ENCODE peak calls at places on chromosome 9, in ten cellular contexts. One of them, this sample, is unnamed.

GRCh38 chr9:2018162-2018643 is 3.1 kb downstream of the SMARCA2 start:
- DNase-seq in WERI-Rb-1: no peak
- DNase-seq in amniotic epithelial cell: no peak
- DNase-seq in mesenteric fat pad: no peak
- DNase-seq in type B pancreatic cell: no peak
- DNase-seq in LoVo: no peak
- DNase-seq in effector CD4-positive, alpha-beta T cell: no peak
- DNase-seq in NCI-H1092 treated with DMSO at 0.1 percent for 48 hours: no peak
- DNase-seq in foreskin fibroblast: no peak
- DNase-seq in anterior cingulate cortex: no peak
- DNase-seq in this sample: no peak

GRCh38 chr9:69176446-69177135 is 2.5 kb downstream of the TJP2 start:
- DNase-seq in type B pancreatic cell: no peak
- DNase-seq in mesenteric fat pad: no peak
- DNase-seq in amniotic epithelial cell: no peak
- DNase-seq in LoVo: peak; percentile 20
- DNase-seq in effector CD4-positive, alpha-beta T cell: no peak
- DNase-seq in WERI-Rb-1: no peak
- DNase-seq in anterior cingulate cortex: no peak
- DNase-seq in NCI-H1092 treated with DMSO at 0.1 percent for 48 hours: no peak
- DNase-seq in foreskin fibroblast: no peak
- DNase-seq in this sample: no peak

GRCh38 chr9:98796364-98797101 is at the start of gene ANKS6:
- DNase-seq in foreskin fibroblast: peak; percentile 71
- DNase-seq in anterior cingulate cortex: no peak
- DNase-seq in effector CD4-positive, alpha-beta T cell: peak; percentile 73
- DNase-seq in mesenteric fat pad: peak; percentile 95
- DNase-seq in LoVo: peak; percentile 85
- DNase-seq in type B pancreatic cell: peak; percentile 95
- DNase-seq in NCI-H1092 treated with DMSO at 0.1 percent for 48 hours: peak; percentile 45
- DNase-seq in WERI-Rb-1: peak; percentile 85
- DNase-seq in amniotic epithelial cell: peak; percentile 53
- DNase-seq in this sample: peak; percentile 82

GRCh38 chr9:5621327-5621726 is 7.6 kb upstream of the RIC1 start:
- DNase-seq in effector CD4-positive, alpha-beta T cell: no peak
- DNase-seq in WERI-Rb-1: no peak
- DNase-seq in type B pancreatic cell: no peak
- DNase-seq in mesenteric fat pad: no peak
- DNase-seq in foreskin fibroblast: peak; percentile 85
- DNase-seq in anterior cingulate cortex: no peak
- DNase-seq in NCI-H1092 treated with DMSO at 0.1 percent for 48 hours: no peak
- DNase-seq in amniotic epithelial cell: peak; percentile 79
- DNase-seq in LoVo: peak; percentile 13
- DNase-seq in this sample: no peak

GRCh38 chr9:77534376-77535057 is 113.6 kb downstream of the GNA14 start:
- DNase-seq in effector CD4-positive, alpha-beta T cell: no peak
- DNase-seq in LoVo: no peak
- DNase-seq in WERI-Rb-1: no peak
- DNase-seq in amniotic epithelial cell: peak; percentile 1
- DNase-seq in mesenteric fat pad: no peak
- DNase-seq in anterior cingulate cortex: no peak
- DNase-seq in NCI-H1092 treated with DMSO at 0.1 percent for 48 hours: peak; percentile 14
- DNase-seq in type B pancreatic cell: no peak
- DNase-seq in foreskin fibroblast: no peak
- DNase-seq in this sample: no peak

GRCh38 chr9:138117101-138117750 is 239.6 kb downstream of the CACNA1B start:
- DNase-seq in anterior cingulate cortex: no peak
- DNase-seq in LoVo: no peak
- DNase-seq in effector CD4-positive, alpha-beta T cell: no peak
- DNase-seq in amniotic epithelial cell: no peak
- DNase-seq in mesenteric fat pad: peak; percentile 84
- DNase-seq in type B pancreatic cell: no peak
- DNase-seq in NCI-H1092 treated with DMSO at 0.1 percent for 48 hours: no peak
- DNase-seq in foreskin fibroblast: no peak
- DNase-seq in WERI-Rb-1: no peak
- DNase-seq in this sample: no peak

GRCh38 chr9:113807173-113808061 is 68.7 kb upstream of the ZNF618 start:
- DNase-seq in foreskin fibroblast: peak; percentile 40
- DNase-seq in effector CD4-positive, alpha-beta T cell: no peak
- DNase-seq in LoVo: peak; percentile 58
- DNase-seq in anterior cingulate cortex: no peak
- DNase-seq in amniotic epithelial cell: peak; percentile 44
- DNase-seq in type B pancreatic cell: peak; percentile 68
- DNase-seq in WERI-Rb-1: peak; percentile 63
- DNase-seq in mesenteric fat pad: no peak
- DNase-seq in NCI-H1092 treated with DMSO at 0.1 percent for 48 hours: peak; percentile 57
- DNase-seq in this sample: no peak

GRCh38 chr9:77194423-77194822 is 17.1 kb downstream of the VPS13A start:
- DNase-seq in NCI-H1092 treated with DMSO at 0.1 percent for 48 hours: no peak
- DNase-seq in foreskin fibroblast: no peak
- DNase-seq in type B pancreatic cell: no peak
- DNase-seq in WERI-Rb-1: no peak
- DNase-seq in mesenteric fat pad: no peak
- DNase-seq in amniotic epithelial cell: peak; percentile 3
- DNase-seq in LoVo: no peak
- DNase-seq in anterior cingulate cortex: no peak
- DNase-seq in effector CD4-positive, alpha-beta T cell: no peak
- DNase-seq in this sample: no peak

GRCh38 chr9:111955048-111955447 is 58.4 kb downstream of the UGCG start:
- DNase-seq in foreskin fibroblast: no peak
- DNase-seq in LoVo: no peak
- DNase-seq in WERI-Rb-1: peak; percentile 79
- DNase-seq in NCI-H1092 treated with DMSO at 0.1 percent for 48 hours: peak; percentile 87
- DNase-seq in type B pancreatic cell: no peak
- DNase-seq in amniotic epithelial cell: no peak
- DNase-seq in mesenteric fat pad: no peak
- DNase-seq in effector CD4-positive, alpha-beta T cell: no peak
- DNase-seq in anterior cingulate cortex: no peak
- DNase-seq in this sample: no peak

GRCh38 chr9:36873247-36873875 is 160.7 kb downstream of the PAX5 start:
- DNase-seq in WERI-Rb-1: peak; percentile 65
- DNase-seq in foreskin fibroblast: peak; percentile 34
- DNase-seq in anterior cingulate cortex: no peak
- DNase-seq in NCI-H1092 treated with DMSO at 0.1 percent for 48 hours: peak; percentile 76
- DNase-seq in type B pancreatic cell: no peak
- DNase-seq in effector CD4-positive, alpha-beta T cell: peak; percentile 63
- DNase-seq in mesenteric fat pad: no peak
- DNase-seq in LoVo: peak; percentile 72
- DNase-seq in amniotic epithelial cell: peak; percentile 41
- DNase-seq in this sample: peak; percentile 65

GRCh38 chr9:20563917-20564316 is 58.4 kb downstream of the MLLT3 start:
- DNase-seq in LoVo: no peak
- DNase-seq in type B pancreatic cell: no peak
- DNase-seq in amniotic epithelial cell: no peak
- DNase-seq in WERI-Rb-1: no peak
- DNase-seq in anterior cingulate cortex: no peak
- DNase-seq in mesenteric fat pad: no peak
- DNase-seq in effector CD4-positive, alpha-beta T cell: no peak
- DNase-seq in NCI-H1092 treated with DMSO at 0.1 percent for 48 hours: no peak
- DNase-seq in foreskin fibroblast: no peak
- DNase-seq in this sample: no peak

GRCh38 chr9:90915693-90916092 is 114.1 kb downstream of the SYK start:
- DNase-seq in NCI-H1092 treated with DMSO at 0.1 percent for 48 hours: no peak
- DNase-seq in effector CD4-positive, alpha-beta T cell: no peak
- DNase-seq in amniotic epithelial cell: peak; percentile 34
- DNase-seq in anterior cingulate cortex: no peak
- DNase-seq in LoVo: no peak
- DNase-seq in mesenteric fat pad: no peak
- DNase-seq in WERI-Rb-1: peak; percentile 75
- DNase-seq in type B pancreatic cell: no peak
- DNase-seq in foreskin fibroblast: no peak
- DNase-seq in this sample: no peak

GRCh38 chr9:108756746-108757490 is 98.9 kb downstream of the ACTL7B start:
- DNase-seq in LoVo: no peak
- DNase-seq in NCI-H1092 treated with DMSO at 0.1 percent for 48 hours: no peak
- DNase-seq in effector CD4-positive, alpha-beta T cell: no peak
- DNase-seq in foreskin fibroblast: no peak
- DNase-seq in anterior cingulate cortex: no peak
- DNase-seq in mesenteric fat pad: no peak
- DNase-seq in WERI-Rb-1: no peak
- DNase-seq in amniotic epithelial cell: no peak
- DNase-seq in type B pancreatic cell: no peak
- DNase-seq in this sample: no peak

GRCh38 chr9:8817335-8817734 is 1017.8 kb upstream of the DMAC1 start:
- DNase-seq in foreskin fibroblast: no peak
- DNase-seq in LoVo: no peak
- DNase-seq in anterior cingulate cortex: no peak
- DNase-seq in effector CD4-positive, alpha-beta T cell: no peak
- DNase-seq in WERI-Rb-1: no peak
- DNase-seq in NCI-H1092 treated with DMSO at 0.1 percent for 48 hours: no peak
- DNase-seq in mesenteric fat pad: no peak
- DNase-seq in type B pancreatic cell: no peak
- DNase-seq in amniotic epithelial cell: no peak
- DNase-seq in this sample: no peak

GRCh38 chr9:101028346-101029299 is at the start of gene PLPPR1:
- DNase-seq in WERI-Rb-1: peak; percentile 98
- DNase-seq in foreskin fibroblast: no peak
- DNase-seq in LoVo: no peak
- DNase-seq in amniotic epithelial cell: peak; percentile 12
- DNase-seq in anterior cingulate cortex: peak; percentile 42
- DNase-seq in type B pancreatic cell: peak; percentile 79
- DNase-seq in mesenteric fat pad: no peak
- DNase-seq in effector CD4-positive, alpha-beta T cell: no peak
- DNase-seq in NCI-H1092 treated with DMSO at 0.1 percent for 48 hours: peak; percentile 93
- DNase-seq in this sample: no peak

GRCh38 chr9:95880011-95880690 is 4.7 kb downstream of the ERCC6L2 start:
- DNase-seq in WERI-Rb-1: no peak
- DNase-seq in LoVo: no peak
- DNase-seq in mesenteric fat pad: no peak
- DNase-seq in amniotic epithelial cell: peak; percentile 45
- DNase-seq in foreskin fibroblast: no peak
- DNase-seq in anterior cingulate cortex: no peak
- DNase-seq in effector CD4-positive, alpha-beta T cell: no peak
- DNase-seq in type B pancreatic cell: no peak
- DNase-seq in NCI-H1092 treated with DMSO at 0.1 percent for 48 hours: no peak
- DNase-seq in this sample: no peak

This sample was measured in T-helper 9 cell.